ENCODE peak calls at places on chromosomes 12 and 14, in seven cellular contexts. W is GM23338, R is uterus, T is mesothelial cell of epicardium, O is GM20000, H is left ventricle myocardium inferior, M is cardiac fibroblast. A is an unnamed sample.

GRCh38 chr12:65882504-65882903 is 58.2 kb downstream of the HMGA2 start:
- DNase-seq in W (no peak), R (no peak), T (no peak), O (no peak), H (no peak), M (no peak), A (no peak)

GRCh38 chr12:30631710-30632109 is 64.0 kb downstream of the IPO8 start:
- DNase-seq in W (no peak), R (no peak), T (no peak), O (no peak), H (peak), M (no peak), A (no peak)

GRCh38 chr12:132812631-132813305 is 15.9 kb downstream of the GOLGA3 start:
- DNase-seq in W (no peak), R (no peak), T (no peak), O (no peak), H (no peak), M (no peak), A (no peak)

GRCh38 chr14:54908230-54908629 is 5.6 kb upstream of the GCH1 start:
- DNase-seq in W (no peak), R (no peak), T (no peak), O (peak), H (no peak), M (no peak), A (no peak)

GRCh38 chr14:33682746-33683145 is 268.1 kb downstream of the EGLN3 start:
- DNase-seq in W (no peak), R (peak), T (no peak), O (no peak), H (peak), M (peak), A (no peak)

GRCh38 chr14:99535448-99535847 is 54.2 kb downstream of the CCNK start:
- DNase-seq in W (no peak), R (no peak), T (no peak), O (no peak), H (no peak), M (no peak), A (no peak)

GRCh38 chr14:50837271-50837670 is 6.3 kb upstream of the NIN start:
- DNase-seq in W (no peak), R (no peak), T (no peak), O (no peak), H (no peak), M (no peak), A (no peak)

GRCh38 chr12:50924131-50924438 is 28.3 kb upstream of the HIGD1C start:
- DNase-seq in W (no peak), R (no peak), T (no peak), O (no peak), H (no peak), M (no peak), A (no peak)

GRCh38 chr12:117013726-117014125 is 85.5 kb downstream of the TESC start:
- DNase-seq in W (no peak), R (no peak), T (no peak), O (no peak), H (no peak), M (peak), A (no peak)

GRCh38 chr12:107847830-107848229 is 73.3 kb downstream of the ASCL4 start:
- DNase-seq in W (no peak), R (no peak), T (no peak), O (no peak), H (no peak), M (no peak), A (no peak)

GRCh38 chr14:105203057-105203494 is 22.0 kb upstream of the NUDT14 start:
- DNase-seq in W (peak), R (peak), T (peak), O (peak), H (peak), M (peak), A (peak)

GRCh38 chr12:122452701-122453285 is 30.3 kb upstream of the CLIP1 start:
- DNase-seq in W (no peak), R (no peak), T (no peak), O (no peak), H (no peak), M (no peak), A (no peak)

GRCh38 chr12:123024819-123025391 is 44.4 kb downstream of the ARL6IP4 start:
- DNase-seq in W (no peak), R (no peak), T (no peak), O (no peak), H (no peak), M (peak), A (no peak)

GRCh38 chr12:118603610-118604361 is 227.4 kb downstream of the SUDS3 start:
- DNase-seq in W (no peak), R (no peak), T (no peak), O (no peak), H (no peak), M (no peak), A (no peak)

GRCh38 chr14:56199976-56200577 is 81.9 kb downstream of the PELI2 start:
- DNase-seq in W (no peak), R (no peak), T (no peak), O (peak), H (no peak), M (no peak), A (no peak)

GRCh38 chr12:45286621-45287020 is 70.7 kb downstream of the ANO6 start:
- DNase-seq in W (no peak), R (no peak), T (no peak), O (no peak), H (no peak), M (no peak), A (no peak)

GRCh38 chr12:39958377-39958776 is 147.5 kb downstream of the SLC2A13 start:
- DNase-seq in W (peak), R (no peak), T (no peak), O (no peak), H (no peak), M (no peak), A (no peak)

GRCh38 chr12:75820848-75821578 is 210.6 kb downstream of the PHLDA1 start:
- DNase-seq in W (no peak), R (peak), T (no peak), O (no peak), H (peak), M (peak), A (no peak)

GRCh38 chr14:73752297-73752992 is 38.3 kb upstream of the PNMA1 start:
- DNase-seq in W (peak), R (peak), T (no peak), O (peak), H (peak), M (peak), A (no peak)

GRCh38 chr12:83826112-83826511 is 1086.5 kb downstream of the SLC6A15 start:
- DNase-seq in W (peak), R (no peak), T (no peak), O (peak), H (no peak), M (peak), A (no peak)

GRCh38 chr12:83821967-83822366 is 1090.6 kb downstream of the SLC6A15 start:
- DNase-seq in W (no peak), R (no peak), T (no peak), O (no peak), H (no peak), M (no peak), A (no peak)

GRCh38 chr12:83827860-83828259 is 1084.7 kb downstream of the SLC6A15 start:
- DNase-seq in W (peak), R (no peak), T (no peak), O (no peak), H (no peak), M (no peak), A (no peak)

GRCh38 chr12:83827193-83827592 is 1085.4 kb downstream of the SLC6A15 start:
- DNase-seq in W (no peak), R (no peak), T (no peak), O (no peak), H (no peak), M (no peak), A (no peak)

DNA sequence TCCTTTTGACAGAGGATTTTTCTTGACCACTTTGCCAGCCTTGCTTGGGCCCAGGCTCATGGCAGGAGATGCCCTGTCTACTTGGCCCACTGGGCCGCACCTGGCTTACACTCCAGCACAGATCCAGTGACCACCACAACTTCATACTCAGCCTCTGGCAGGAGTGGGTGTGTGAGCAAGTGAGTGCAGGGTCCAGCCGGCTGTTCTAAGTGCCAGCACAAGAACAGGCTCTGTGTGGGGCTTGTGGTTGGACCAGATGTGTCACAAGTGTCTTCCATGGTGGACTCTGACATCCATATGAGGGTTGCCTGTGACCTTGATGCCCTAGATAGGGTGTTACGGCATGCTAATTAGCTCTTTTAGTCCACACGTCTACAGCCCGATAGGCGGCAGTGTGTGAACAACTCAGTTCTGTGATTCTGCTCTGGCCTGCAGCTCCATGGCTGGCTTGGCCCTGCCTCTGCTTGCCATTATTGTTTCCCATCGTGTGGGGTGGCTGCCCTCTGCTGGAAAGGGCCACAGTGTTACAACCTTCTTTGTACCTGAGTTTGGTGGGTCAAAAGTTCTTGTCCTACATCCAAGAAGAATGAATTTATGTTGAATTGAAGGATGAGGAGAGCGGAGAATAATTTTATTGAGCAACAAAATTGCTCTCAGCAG is 1089.1 kb downstream of the SLC6A15 start:
- DNase-seq in W (peak), R (no peak), T (no peak), O (peak), H (no peak), M (peak), A (no peak)
- TF ChIP-seq CTCF in W (peak), R (no peak), T (no peak), O (peak), H (peak), M (no peak), A (no peak)

DNA sequence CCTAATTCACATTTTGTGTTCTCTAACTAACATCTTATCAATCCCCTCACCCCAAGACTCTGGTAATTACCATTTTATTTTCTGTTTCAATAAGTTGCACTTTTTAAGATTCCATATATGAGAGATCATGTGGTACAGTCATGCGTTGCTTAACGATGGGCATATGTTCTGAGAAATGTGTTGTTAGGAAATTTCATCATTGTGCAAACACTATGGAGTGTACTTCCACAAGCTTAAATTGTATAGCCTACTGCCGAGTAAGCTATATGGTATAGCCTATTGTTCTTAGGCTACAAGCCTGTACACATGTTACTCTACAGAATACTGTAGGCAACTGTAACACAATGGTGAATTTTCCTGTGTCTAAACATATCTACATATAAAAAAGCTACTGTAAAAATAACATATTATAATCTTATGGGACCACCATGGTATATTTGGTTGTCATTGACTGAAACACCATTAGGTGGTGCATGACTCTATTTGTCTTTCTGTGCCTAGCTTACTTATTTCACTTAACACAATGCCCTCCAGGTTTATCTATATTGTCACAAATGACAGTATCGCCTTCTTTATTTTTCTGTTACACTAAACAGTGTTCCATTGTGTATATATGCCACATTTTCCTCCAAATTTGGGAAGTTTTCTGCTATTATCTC is 473.4 kb upstream of the LMO3 start:
- DNase-seq in W (peak), R (no peak), T (no peak), O (no peak), H (no peak), M (no peak), A (no peak)
- TF ChIP-seq CTCF in W (peak), R (no peak), T (no peak), O (no peak), H (no peak), M (no peak), A (no peak)

GRCh38 chr12:121128908-121129704 is 3.6 kb upstream of the P2RX7 start:
- DNase-seq in W (peak), R (peak), T (no peak), O (peak), H (peak), M (peak), A (peak)
- TF ChIP-seq CTCF in W (no peak), R (no peak), T (no peak), O (no peak), H (no peak), M (no peak), A (no peak)

DNA sequence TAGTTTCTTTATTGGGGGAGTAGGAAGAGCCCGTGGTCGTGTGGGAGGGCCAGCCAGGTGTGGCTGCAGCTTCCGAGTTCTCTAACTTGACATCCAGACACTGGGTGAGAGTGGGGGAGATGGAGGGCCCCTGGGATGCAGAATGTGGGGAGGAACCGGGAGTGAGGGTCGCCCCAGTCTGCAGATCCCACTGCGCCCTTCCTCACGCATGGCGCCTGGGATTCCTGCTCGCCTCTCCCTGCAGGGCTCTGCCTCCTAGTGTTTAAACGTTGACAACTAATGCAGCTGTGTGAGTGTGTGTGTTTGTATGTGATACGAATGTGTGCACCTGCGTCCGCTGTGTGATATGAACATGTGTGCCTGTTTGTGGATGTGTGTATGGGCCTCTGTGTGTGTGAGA is 34.6 kb downstream of the FZD10 start:
- DNase-seq in W (no peak), R (no peak), T (no peak), O (no peak), H (no peak), M (no peak), A (no peak)
- TF ChIP-seq CTCF in W (peak), R (no peak), T (no peak), O (no peak), H (no peak), M (no peak), A (no peak)

GRCh38 chr14:96634896-96635295 is 132.7 kb downstream of the PAPOLA start:
- DNase-seq in W (no peak), R (peak), T (no peak), O (no peak), H (no peak), M (no peak), A (no peak)

GRCh38 chr14:96637521-96637920 is 135.3 kb downstream of the PAPOLA start:
- DNase-seq in W (no peak), R (peak), T (peak), O (no peak), H (no peak), M (no peak), A (peak)

GRCh38 chr14:96635850-96636249 is 133.7 kb downstream of the PAPOLA start:
- DNase-seq in W (no peak), R (peak), T (peak), O (no peak), H (no peak), M (no peak), A (no peak)

GRCh38 chr14:96639550-96639949 is 137.4 kb downstream of the PAPOLA start:
- DNase-seq in W (no peak), R (peak), T (peak), O (no peak), H (no peak), M (no peak), A (peak)

GRCh38 chr14:96638041-96638855 is 136.1 kb downstream of the PAPOLA start:
- DNase-seq in W (no peak), R (peak), T (peak), O (no peak), H (no peak), M (no peak), A (peak)
- TF ChIP-seq CTCF in W (no peak), R (no peak), T (no peak), O (no peak), H (no peak), M (no peak), A (no peak)

GRCh38 chr12:57765698-57766463 is 997 bp downstream of the CYP27B1 start:
- DNase-seq in W (peak), R (no peak), T (no peak), O (no peak), H (no peak), M (no peak), A (no peak)

GRCh38 chr12:57765003-57765697 is 1.7 kb downstream of the CYP27B1 start:
- DNase-seq in W (peak), R (no peak), T (peak), O (peak), H (peak), M (peak), A (no peak)

GRCh38 chr12:57767317-57767716 is 439 bp upstream of the CYP27B1 start:
- DNase-seq in W (no peak), R (no peak), T (no peak), O (no peak), H (no peak), M (no peak), A (no peak)

GRCh38 chr12:57767876-57768275 is 998 bp upstream of the CYP27B1 start:
- DNase-seq in W (no peak), R (no peak), T (no peak), O (no peak), H (no peak), M (no peak), A (no peak)

DNA sequence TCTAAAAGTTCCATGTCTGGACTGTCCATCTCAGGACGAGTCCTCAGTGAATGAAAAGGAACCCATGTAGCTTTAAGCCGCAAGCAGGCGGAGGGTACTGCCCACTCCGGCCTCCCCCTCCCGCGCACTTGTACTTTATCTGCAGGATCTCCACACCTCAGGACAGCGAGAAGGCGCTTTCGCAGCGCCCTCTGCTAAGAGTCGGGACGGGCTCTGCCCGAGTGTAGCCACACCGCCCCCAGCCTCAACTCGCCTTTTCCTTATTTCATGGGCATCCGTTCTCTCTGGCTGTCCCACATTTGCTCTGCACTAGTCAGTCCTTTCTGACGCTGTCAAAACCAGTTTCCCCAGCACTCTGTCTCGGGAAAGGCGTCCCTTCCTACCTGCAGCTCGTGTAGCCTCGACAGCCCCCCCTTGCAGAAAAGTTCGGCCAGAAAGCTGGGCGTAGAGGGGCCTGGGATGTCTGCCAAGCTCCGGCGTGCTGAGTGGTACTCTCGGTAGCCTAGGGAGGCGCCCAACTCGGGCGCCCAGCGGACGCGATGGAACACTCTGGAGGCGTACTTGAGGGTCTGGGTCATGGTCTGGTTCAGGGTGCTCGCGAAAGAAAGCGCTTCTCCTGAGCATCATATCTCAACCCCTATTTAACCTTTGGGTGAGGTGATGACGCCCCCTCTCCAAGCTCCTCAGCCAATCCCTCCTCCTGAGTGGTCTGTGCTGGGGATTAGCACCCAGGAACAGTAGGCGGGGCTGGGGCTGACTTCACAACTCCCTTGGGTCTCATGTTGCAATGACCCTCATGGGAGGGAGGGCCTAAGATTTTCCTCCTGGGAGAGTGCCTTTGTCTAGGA is at the start of gene CYP27B1:
- DNase-seq in W (peak), R (no peak), T (no peak), O (no peak), H (peak), M (peak), A (no peak)
- TF ChIP-seq CTCF in W (no peak), R (no peak), T (no peak), O (no peak), H (no peak), M (no peak), A (no peak)

GRCh38 chr12:3204143-3204542 is 127.0 kb downstream of the TSPAN9 start:
- DNase-seq in W (peak), R (no peak), T (no peak), O (no peak), H (no peak), M (no peak), A (no peak)
- TF ChIP-seq CTCF in W (no peak), R (no peak), T (no peak), O (no peak), H (no peak), M (no peak), A (no peak)

A was measured in omental fat pad.